ENCODE peak calls at places on chromosomes 6 and 20, in six cellular contexts. B is right atrium auricular region, T is astrocyte, K is tibial artery, S is mesendoderm, Y is Panc1. C is an unnamed sample.

GRCh38 chr20:33443006-33443511 is 504 bp downstream of the SNTA1 start:
- DNase-seq in S (no peak), K (peak), Y (no peak), T (no peak), B (no peak), C (no peak)

GRCh38 chr6:147561742-147562141 is 53.3 kb downstream of the SAMD5 start:
- DNase-seq in S (no peak), B (no peak), K (no peak), Y (no peak), T (no peak), C (no peak)

GRCh38 chr6:40097590-40097989 is 163.3 kb upstream of the MOCS1 start:
- DNase-seq in S (no peak), K (no peak), B (no peak), T (no peak), Y (no peak), C (no peak)

GRCh38 chr6:139981810-139982550 is 607.5 kb upstream of the CITED2 start:
- DNase-seq in B (no peak), Y (peak), T (peak), S (peak), K (no peak), C (no peak)

GRCh38 chr6:90028080-90028778 is 134.0 kb downstream of the GJA10 start:
- DNase-seq in Y (no peak), S (no peak), B (no peak), K (no peak), T (no peak), C (no peak)

GRCh38 chr6:116099036-116099435 is 1.6 kb upstream of the NT5DC1 start:
- DNase-seq in K (no peak), B (no peak), T (no peak), S (no peak), Y (no peak), C (no peak)

GRCh38 chr20:22374066-22374465 is 210.3 kb downstream of the FOXA2 start:
- DNase-seq in K (no peak), S (no peak), T (no peak), Y (no peak), B (no peak), C (no peak)

GRCh38 chr20:63700199-63701050 is 4.0 kb downstream of the TNFRSF6B start:
- DNase-seq in T (no peak), Y (no peak), S (no peak), B (no peak), K (peak), C (no peak)

GRCh38 chr20:62370115-62370806 is 3.1 kb upstream of the LAMA5 start:
- DNase-seq in S (no peak), B (no peak), K (peak), T (peak), Y (no peak), C (no peak)

GRCh38 chr6:113903666-113904330 is 46.7 kb downstream of the MARCKS start:
- DNase-seq in Y (no peak), T (peak), K (peak), S (peak), B (no peak), C (no peak)

GRCh38 chr6:106631356-106631755 is 2.0 kb downstream of the QRSL1 start:
- DNase-seq in Y (no peak), K (no peak), S (no peak), T (no peak), B (no peak), C (no peak)

GRCh38 chr6:149859368-149859767 is 4.8 kb downstream of the LRP11 start:
- DNase-seq in Y (no peak), K (no peak), B (no peak), T (peak), S (no peak), C (no peak)

GRCh38 chr6:125867483-125867935 is 76.7 kb downstream of the NCOA7 start:
- DNase-seq in B (no peak), S (peak), Y (no peak), T (peak), K (no peak), C (no peak)

GRCh38 chr6:3737149-3737830 is 14.2 kb downstream of the PXDC1 start:
- DNase-seq in B (no peak), K (peak), Y (no peak), T (no peak), S (no peak), C (no peak)

GRCh38 chr6:3734023-3734422 is 17.5 kb downstream of the PXDC1 start:
- DNase-seq in K (no peak), Y (no peak), B (no peak), T (no peak), S (no peak), C (no peak)

GRCh38 chr6:3732345-3733141 is 19.0 kb downstream of the PXDC1 start:
- DNase-seq in Y (no peak), S (peak), K (peak), T (peak), B (peak), C (peak)

GRCh38 chr6:3733321-3733925 is 18.1 kb downstream of the PXDC1 start:
- DNase-seq in S (no peak), Y (no peak), T (no peak), B (no peak), K (no peak), C (no peak)

GRCh38 chr6:3735029-3735605 is 16.4 kb downstream of the PXDC1 start:
- DNase-seq in S (no peak), Y (no peak), B (no peak), T (no peak), K (no peak), C (no peak)
- H3K27ac ChIP-seq in S (no peak), Y (no peak), B (no peak), T (no peak), K (peak), C (no peak)

DNA sequence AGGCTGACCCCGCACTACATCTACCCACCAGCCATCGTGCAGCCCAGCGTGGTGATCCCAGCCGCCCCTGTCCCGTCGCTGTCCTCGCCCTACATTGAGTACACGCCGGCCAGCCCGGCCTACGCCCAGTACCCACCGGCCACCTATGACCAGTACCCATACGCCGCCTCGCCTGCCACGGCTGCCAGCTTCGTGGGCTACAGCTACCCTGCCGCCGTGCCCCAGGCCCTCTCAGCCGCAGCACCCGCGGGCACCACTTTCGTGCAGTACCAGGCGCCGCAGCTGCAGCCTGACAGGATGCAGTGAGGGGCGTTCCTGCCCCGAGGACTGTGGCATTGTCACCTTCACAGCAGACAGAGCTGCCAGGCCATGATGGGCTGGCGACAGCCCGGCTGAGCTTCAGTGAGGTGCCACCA is 16.4 kb downstream of the RBM38 start:
- DNase-seq in K (no peak), T (no peak), S (no peak), B (no peak), Y (no peak), C (no peak)
- H3K27ac ChIP-seq in K (no peak), T (no peak), S (no peak), B (peak), Y (no peak), C (no peak)

GRCh38 chr6:33616113-33616512 is 5.0 kb upstream of the ITPR3 start:
- DNase-seq in S (no peak), T (no peak), B (no peak), K (no peak), Y (no peak), C (no peak)
- H3K27ac ChIP-seq in S (no peak), T (no peak), B (no peak), K (no peak), Y (no peak), C (no peak)

GRCh38 chr6:35592178-35592577 is 79.5 kb upstream of the TULP1 start:
- DNase-seq in K (no peak), B (no peak), T (no peak), S (no peak), Y (no peak), C (no peak)
- H3K27ac ChIP-seq in K (peak), B (peak), T (no peak), S (no peak), Y (no peak), C (peak)

DNA sequence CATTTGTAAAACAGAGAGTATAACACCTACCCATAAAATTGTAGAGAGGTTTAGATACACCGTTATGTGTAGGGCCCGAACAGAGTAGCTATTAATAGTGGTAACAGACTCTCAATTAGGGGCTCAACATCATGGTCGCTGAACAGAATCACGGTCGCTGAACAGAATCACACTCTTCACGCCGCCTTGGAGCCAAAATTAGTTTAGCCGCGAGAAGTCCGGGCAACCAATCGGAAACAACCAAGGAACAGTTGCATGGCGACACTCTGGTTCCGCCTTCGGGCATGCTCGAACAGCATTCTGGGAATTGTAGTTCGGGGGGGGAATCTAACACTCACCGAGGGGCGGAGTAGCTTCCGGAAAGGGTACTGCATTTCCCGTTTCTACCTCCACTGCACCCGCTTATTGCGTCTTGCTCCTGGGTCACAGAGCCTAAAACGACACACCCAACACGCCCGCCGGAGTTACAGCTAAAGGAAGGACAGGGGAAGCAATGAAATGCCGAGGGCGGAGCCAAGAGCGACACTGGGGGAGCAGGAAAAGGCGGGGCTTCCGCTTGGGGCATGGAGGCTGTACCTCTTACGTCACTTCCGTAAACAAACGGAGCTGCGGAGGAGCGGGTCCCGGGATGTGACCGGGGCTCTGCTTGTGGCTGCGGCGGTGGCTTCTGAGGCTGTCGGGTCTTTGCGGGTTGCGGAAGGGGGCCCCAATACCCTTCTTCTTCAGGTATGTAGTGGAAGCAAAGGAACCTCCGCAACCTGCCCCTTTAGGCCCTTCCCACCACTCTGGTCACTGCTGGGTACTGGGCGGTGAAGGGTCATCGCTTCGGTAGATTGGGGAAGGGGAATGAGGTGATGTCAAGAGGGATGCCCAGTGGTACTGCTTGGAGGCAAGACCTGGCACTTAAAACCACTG is at the start of gene CCDC28A:
- DNase-seq in K (peak), T (peak), Y (peak), S (peak), B (peak), C (peak)
- H3K27ac ChIP-seq in K (peak), T (peak), Y (peak), S (peak), B (peak), C (peak)

DNA sequence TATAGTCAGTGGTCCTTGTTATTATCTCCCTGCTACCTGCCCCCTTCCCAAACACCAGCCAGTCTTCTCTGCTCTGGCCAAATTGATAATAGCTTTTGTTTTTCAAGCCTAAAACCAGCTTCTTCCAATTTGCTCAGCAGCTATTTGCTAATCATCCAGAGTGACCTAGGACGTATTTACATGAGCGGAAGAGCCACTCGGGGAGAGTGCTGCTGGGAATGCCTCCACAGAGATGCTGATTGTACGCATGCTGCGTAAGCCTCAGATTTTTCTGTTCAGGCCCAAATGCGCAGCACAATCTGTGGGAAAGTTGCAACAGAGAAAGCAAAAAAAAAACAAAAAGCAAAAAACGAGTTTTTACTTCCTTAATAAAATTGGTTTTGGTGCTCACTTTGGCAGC is 24.4 kb upstream of the ID1 start:
- DNase-seq in Y (no peak), S (no peak), K (no peak), B (no peak), T (no peak), C (no peak)
- H3K27ac ChIP-seq in Y (no peak), S (peak), K (no peak), B (no peak), T (no peak), C (no peak)

DNA sequence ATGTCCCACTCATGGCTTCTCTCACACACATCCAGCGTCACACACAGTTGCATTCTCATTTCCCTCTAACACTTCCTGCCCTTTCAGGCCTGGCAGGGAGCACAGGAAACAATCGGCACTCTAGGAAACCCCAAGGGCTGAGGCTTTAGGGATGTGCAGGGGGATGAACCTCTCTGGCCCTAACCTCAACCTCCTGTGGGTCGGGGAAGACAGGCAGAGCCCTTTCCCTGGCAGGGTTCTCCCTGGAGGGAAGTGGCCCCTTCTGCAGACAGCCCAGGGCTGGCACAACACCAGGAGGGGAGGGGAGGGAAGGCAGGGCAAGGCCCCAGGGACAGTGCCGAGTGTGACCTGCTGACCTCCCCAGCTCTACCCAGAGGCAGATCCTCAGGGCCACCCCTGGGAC is 2.7 kb downstream of the TEAD3 start:
- DNase-seq in T (no peak), S (no peak), K (no peak), Y (no peak), B (no peak), C (no peak)
- H3K27ac ChIP-seq in T (no peak), S (no peak), K (peak), Y (no peak), B (peak), C (no peak)

GRCh38 chr6:53313784-53314382 is 34.9 kb downstream of the ELOVL5 start:
- DNase-seq in S (no peak), T (peak), B (no peak), K (no peak), Y (no peak), C (no peak)

GRCh38 chr6:53310751-53311585 is 37.8 kb downstream of the ELOVL5 start:
- DNase-seq in B (no peak), Y (no peak), S (no peak), T (no peak), K (no peak), C (no peak)

GRCh38 chr6:53311586-53311935 is 37.2 kb downstream of the ELOVL5 start:
- DNase-seq in Y (no peak), B (no peak), T (no peak), K (no peak), S (no peak), C (no peak)

GRCh38 chr6:53309897-53310291 is 38.9 kb downstream of the ELOVL5 start:
- DNase-seq in B (no peak), S (no peak), K (no peak), T (no peak), Y (no peak), C (no peak)

GRCh38 chr6:53312355-53312754 is 36.4 kb downstream of the ELOVL5 start:
- DNase-seq in B (no peak), K (no peak), Y (no peak), T (no peak), S (no peak), C (no peak)
- H3K27ac ChIP-seq in B (no peak), K (no peak), Y (peak), T (no peak), S (no peak), C (no peak)

DNA sequence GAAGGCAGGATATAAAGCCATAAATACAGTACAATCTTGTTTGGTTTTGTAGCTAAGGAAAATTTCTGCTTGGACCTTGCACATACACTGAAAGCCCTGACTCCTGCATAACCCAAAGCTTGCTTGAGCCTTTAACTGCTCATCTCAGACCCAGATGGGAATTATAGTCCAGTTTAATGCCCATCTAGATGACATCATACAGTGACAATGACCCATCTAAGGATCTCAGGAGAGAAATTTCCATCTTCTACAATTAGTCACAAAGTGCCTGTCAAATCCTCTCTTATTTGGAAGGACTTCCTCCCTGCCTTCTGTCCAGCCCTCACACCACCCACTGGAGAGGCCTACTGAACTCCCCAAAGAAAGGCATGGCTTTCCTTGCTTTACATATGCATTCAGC is 69.3 kb downstream of the BTBD3 start:
- DNase-seq in Y (no peak), S (no peak), K (no peak), B (no peak), T (no peak), C (no peak)
- H3K27ac ChIP-seq in Y (no peak), S (no peak), K (no peak), B (no peak), T (no peak), C (no peak)

C was measured in caudate nucleus.